ENCODE peak calls at places on chromosomes 2 and 18, in six cellular contexts. One of them, this sample, is unnamed.

GRCh38 chr2:232897971-232898408 is 27.9 kb downstream of the SNORC start:
- DNase-seq in IMR-90: no peak
- DNase-seq in AG09309: no peak
- DNase-seq in transverse colon: no peak
- DNase-seq in AG04449: no peak
- DNase-seq in MM.1S: no peak
- DNase-seq in this sample: no peak

GRCh38 chr18:47184419-47185050 is 8.4 kb upstream of the IER3IP1 start:
- DNase-seq in transverse colon: no peak
- DNase-seq in AG04449: no peak
- DNase-seq in AG09309: peak; percentile 41
- DNase-seq in IMR-90: peak; percentile 51
- DNase-seq in MM.1S: no peak
- DNase-seq in this sample: peak; percentile 30

GRCh38 chr2:72883356-72883962 is 3.7 kb upstream of the SPR start:
- DNase-seq in IMR-90: peak; percentile 46
- DNase-seq in AG09309: no peak
- DNase-seq in MM.1S: peak; percentile 20
- DNase-seq in AG04449: no peak
- DNase-seq in transverse colon: peak; percentile 37
- DNase-seq in this sample: no peak

GRCh38 chr18:6755107-6755506 is 25.6 kb downstream of the ARHGAP28 start:
- DNase-seq in MM.1S: no peak
- DNase-seq in IMR-90: peak; percentile 61
- DNase-seq in AG04449: no peak
- DNase-seq in transverse colon: no peak
- DNase-seq in AG09309: no peak
- DNase-seq in this sample: no peak

GRCh38 chr2:54675738-54676137 is 47.7 kb upstream of the EML6 start:
- DNase-seq in AG04449: no peak
- DNase-seq in transverse colon: no peak
- DNase-seq in AG09309: no peak
- DNase-seq in IMR-90: no peak
- DNase-seq in MM.1S: no peak
- DNase-seq in this sample: no peak

GRCh38 chr18:6401687-6402086 is 13.0 kb downstream of the L3MBTL4 start:
- DNase-seq in AG09309: no peak
- DNase-seq in MM.1S: no peak
- DNase-seq in AG04449: no peak
- DNase-seq in transverse colon: no peak
- DNase-seq in IMR-90: no peak
- DNase-seq in this sample: no peak

GRCh38 chr18:26646897-26647296 is 98.5 kb upstream of the KCTD1 start:
- DNase-seq in IMR-90: no peak
- DNase-seq in AG04449: no peak
- DNase-seq in MM.1S: no peak
- DNase-seq in transverse colon: no peak
- DNase-seq in AG09309: no peak
- DNase-seq in this sample: no peak

GRCh38 chr2:241179894-241180293 is 8.6 kb upstream of the ANO7 start:
- DNase-seq in AG04449: no peak
- DNase-seq in MM.1S: no peak
- DNase-seq in IMR-90: peak; percentile 36
- DNase-seq in AG09309: no peak
- DNase-seq in transverse colon: no peak
- DNase-seq in this sample: peak; percentile 18

GRCh38 chr2:134365356-134365755 is 111.5 kb downstream of the MGAT5 start:
- DNase-seq in MM.1S: peak; percentile 16
- DNase-seq in IMR-90: no peak
- DNase-seq in AG04449: no peak
- DNase-seq in transverse colon: no peak
- DNase-seq in AG09309: no peak
- DNase-seq in this sample: peak; percentile 14

GRCh38 chr2:1502891-1503304 is 89.6 kb downstream of the TPO start:
- DNase-seq in AG09309: no peak
- DNase-seq in AG04449: no peak
- DNase-seq in transverse colon: no peak
- DNase-seq in IMR-90: no peak
- DNase-seq in MM.1S: no peak
- DNase-seq in this sample: no peak

GRCh38 chr2:197158591-197159550 is 151.7 kb downstream of the ANKRD44 start:
- DNase-seq in AG09309: no peak
- DNase-seq in AG04449: no peak
- DNase-seq in IMR-90: peak; percentile 31
- DNase-seq in transverse colon: no peak
- DNase-seq in MM.1S: no peak
- DNase-seq in this sample: no peak

GRCh38 chr2:214193943-214194342 is 216.9 kb upstream of the VWC2L start:
- DNase-seq in AG04449: peak; percentile 45
- DNase-seq in IMR-90: peak; percentile 79
- DNase-seq in MM.1S: no peak
- DNase-seq in AG09309: peak; percentile 41
- DNase-seq in transverse colon: no peak
- DNase-seq in this sample: no peak

GRCh38 chr2:46268986-46269385 is 28.2 kb upstream of the EPAS1 start:
- DNase-seq in AG09309: peak; percentile 29
- DNase-seq in transverse colon: no peak
- DNase-seq in AG04449: no peak
- DNase-seq in MM.1S: no peak
- DNase-seq in IMR-90: peak; percentile 28
- DNase-seq in this sample: no peak

GRCh38 chr2:84526562-84526961 is 10.3 kb downstream of the DNAH6 start:
- DNase-seq in AG09309: no peak
- DNase-seq in transverse colon: no peak
- DNase-seq in MM.1S: no peak
- DNase-seq in IMR-90: peak; percentile 23
- DNase-seq in AG04449: no peak
- DNase-seq in this sample: no peak

GRCh38 chr2:15275341-15275740 is 285.8 kb downstream of the NBAS start:
- DNase-seq in IMR-90: no peak
- DNase-seq in transverse colon: no peak
- DNase-seq in AG09309: no peak
- DNase-seq in MM.1S: no peak
- DNase-seq in AG04449: no peak
- DNase-seq in this sample: no peak

GRCh38 chr2:102703748-102704147 is 58.1 kb upstream of the TMEM182 start:
- DNase-seq in IMR-90: peak; percentile 5
- DNase-seq in AG04449: no peak
- DNase-seq in MM.1S: peak; percentile 10
- DNase-seq in AG09309: no peak
- DNase-seq in transverse colon: peak; percentile 39
- DNase-seq in this sample: peak; percentile 43
- TF ChIP-seq CTCF in IMR-90: peak; percentile 35
- TF ChIP-seq CTCF in AG04449: no peak
- TF ChIP-seq CTCF in MM.1S: peak; percentile 37
- TF ChIP-seq CTCF in AG09309: peak; percentile 36
- TF ChIP-seq CTCF in transverse colon: peak; percentile 21
- TF ChIP-seq CTCF in this sample: peak; percentile 31

GRCh38 chr2:24365826-24366225 is 5.5 kb upstream of the ITSN2 start:
- DNase-seq in IMR-90: no peak
- DNase-seq in transverse colon: no peak
- DNase-seq in AG09309: no peak
- DNase-seq in MM.1S: no peak
- DNase-seq in AG04449: no peak
- DNase-seq in this sample: no peak
- TF ChIP-seq CTCF in IMR-90: no peak
- TF ChIP-seq CTCF in transverse colon: no peak
- TF ChIP-seq CTCF in AG09309: no peak
- TF ChIP-seq CTCF in MM.1S: no peak
- TF ChIP-seq CTCF in AG04449: no peak
- TF ChIP-seq CTCF in this sample: no peak

DNA sequence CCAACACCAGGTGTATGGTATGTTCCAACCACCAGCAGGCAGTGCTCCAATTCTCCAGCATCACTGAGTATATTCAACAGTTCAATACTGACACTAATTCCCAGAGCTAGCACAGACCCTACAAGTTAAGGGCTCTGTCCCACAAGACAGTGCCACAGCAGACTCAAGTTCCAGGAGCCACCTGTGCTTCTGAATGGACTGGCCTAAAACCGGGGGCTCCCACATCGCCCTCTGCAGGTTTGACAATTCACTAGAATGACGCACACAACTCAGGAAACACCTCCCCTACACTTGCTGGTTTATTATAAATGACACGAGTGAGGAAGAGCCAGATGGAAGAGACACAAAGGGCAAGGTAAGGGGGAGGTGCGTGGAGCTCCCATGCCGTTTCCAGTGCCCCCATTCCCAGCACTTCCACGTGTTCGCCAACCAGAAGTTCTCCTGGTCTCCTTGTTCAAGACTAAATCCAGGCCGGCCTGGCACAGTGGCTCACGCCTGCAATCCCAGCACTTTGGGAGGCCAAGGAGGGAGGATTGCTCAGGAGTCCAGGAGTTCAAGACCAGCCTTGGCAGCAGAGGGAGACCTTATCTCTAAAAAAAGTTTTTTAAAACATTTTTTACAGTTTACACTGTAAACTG is 12.2 kb upstream of the ATP6V1B1 start:
- DNase-seq in AG09309: no peak
- DNase-seq in MM.1S: peak; percentile 23
- DNase-seq in AG04449: no peak
- DNase-seq in IMR-90: no peak
- DNase-seq in transverse colon: no peak
- DNase-seq in this sample: peak; percentile 31
- TF ChIP-seq CTCF in AG09309: peak; percentile 28
- TF ChIP-seq CTCF in MM.1S: peak; percentile 17
- TF ChIP-seq CTCF in AG04449: no peak
- TF ChIP-seq CTCF in IMR-90: no peak
- TF ChIP-seq CTCF in transverse colon: no peak
- TF ChIP-seq CTCF in this sample: peak; percentile 14

GRCh38 chr2:217477583-217477982 is 525.2 kb downstream of the TNS1 start:
- DNase-seq in IMR-90: no peak
- DNase-seq in AG09309: no peak
- DNase-seq in MM.1S: no peak
- DNase-seq in AG04449: no peak
- DNase-seq in transverse colon: no peak
- DNase-seq in this sample: no peak
- TF ChIP-seq CTCF in IMR-90: no peak
- TF ChIP-seq CTCF in AG09309: no peak
- TF ChIP-seq CTCF in MM.1S: no peak
- TF ChIP-seq CTCF in AG04449: no peak
- TF ChIP-seq CTCF in transverse colon: no peak
- TF ChIP-seq CTCF in this sample: no peak

GRCh38 chr2:38602732-38603401 is at the start of gene HNRNPLL:
- DNase-seq in MM.1S: peak; percentile 97
- DNase-seq in IMR-90: peak; percentile 97
- DNase-seq in transverse colon: peak; percentile 99
- DNase-seq in AG09309: peak; percentile 89
- DNase-seq in AG04449: peak; percentile 77
- DNase-seq in this sample: peak; percentile 97
- TF ChIP-seq CTCF in MM.1S: no peak
- TF ChIP-seq CTCF in IMR-90: no peak
- TF ChIP-seq CTCF in transverse colon: no peak
- TF ChIP-seq CTCF in AG09309: no peak
- TF ChIP-seq CTCF in AG04449: peak; percentile 17
- TF ChIP-seq CTCF in this sample: peak; percentile 1

GRCh38 chr2:8539743-8540551 is 141.9 kb upstream of the ID2 start:
- DNase-seq in MM.1S: no peak
- DNase-seq in AG09309: no peak
- DNase-seq in AG04449: no peak
- DNase-seq in transverse colon: peak; percentile 69
- DNase-seq in IMR-90: no peak
- DNase-seq in this sample: no peak
- TF ChIP-seq CTCF in MM.1S: no peak
- TF ChIP-seq CTCF in AG09309: no peak
- TF ChIP-seq CTCF in AG04449: no peak
- TF ChIP-seq CTCF in transverse colon: no peak
- TF ChIP-seq CTCF in IMR-90: no peak
- TF ChIP-seq CTCF in this sample: no peak

DNA sequence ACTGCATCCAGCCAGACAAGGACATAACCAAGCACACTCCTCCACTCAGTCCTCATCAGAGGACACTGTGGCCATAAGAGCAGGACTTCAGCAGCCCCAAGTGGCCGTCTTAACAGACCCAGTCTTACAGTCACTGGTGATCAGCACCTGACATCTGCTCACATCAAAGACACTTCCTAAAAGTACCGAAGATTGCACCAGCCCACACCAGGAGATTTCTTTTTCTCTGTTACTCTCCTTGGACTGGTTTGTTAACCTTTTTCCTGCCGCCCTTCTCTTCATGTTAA is 44.1 kb downstream of the MRPS5 start:
- DNase-seq in IMR-90: no peak
- DNase-seq in AG04449: no peak
- DNase-seq in transverse colon: no peak
- DNase-seq in AG09309: no peak
- DNase-seq in MM.1S: no peak
- DNase-seq in this sample: peak; percentile 36
- TF ChIP-seq CTCF in IMR-90: no peak
- TF ChIP-seq CTCF in AG04449: no peak
- TF ChIP-seq CTCF in transverse colon: no peak
- TF ChIP-seq CTCF in AG09309: no peak
- TF ChIP-seq CTCF in MM.1S: no peak
- TF ChIP-seq CTCF in this sample: no peak

DNA sequence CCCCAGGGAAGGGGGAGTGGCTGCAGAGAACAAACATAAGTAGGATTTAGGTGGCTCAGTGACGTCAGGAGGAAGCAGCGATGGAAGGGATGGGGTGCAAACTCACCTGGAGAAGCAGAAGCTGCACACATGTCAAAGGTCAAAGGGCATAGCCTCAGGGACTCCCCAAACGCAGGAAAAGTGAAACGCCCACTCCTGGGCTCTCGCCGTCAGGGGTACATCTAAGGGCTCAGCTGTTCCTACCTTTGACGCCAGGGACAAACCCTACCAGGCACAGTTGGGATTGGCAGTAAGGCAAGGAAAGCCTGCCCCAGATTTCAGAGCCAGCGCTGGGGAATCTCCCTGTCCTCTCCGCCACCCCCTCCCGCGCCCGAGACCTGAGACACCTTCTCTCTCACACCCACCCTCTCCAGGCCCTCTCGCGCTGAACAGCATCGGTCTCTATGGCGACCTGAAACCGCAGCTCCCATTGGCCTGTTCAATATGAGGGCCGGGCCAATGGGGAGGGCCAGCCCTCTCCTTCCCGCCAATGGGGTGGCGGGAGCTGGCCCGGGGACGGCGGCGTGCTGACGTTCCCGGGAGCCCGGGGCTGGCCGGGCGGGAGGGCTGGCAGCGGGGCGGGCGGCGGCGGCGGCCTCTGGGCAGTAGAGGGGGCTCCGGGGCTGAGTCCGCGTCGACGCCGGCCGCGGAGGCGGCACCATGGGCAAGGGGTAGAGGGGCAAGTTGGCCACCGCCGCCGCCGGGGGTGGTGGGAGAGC is at the start of the genes CCDC148 and PKP4:
- DNase-seq in transverse colon: peak; percentile 89
- DNase-seq in AG09309: peak; percentile 55
- DNase-seq in AG04449: peak; percentile 67
- DNase-seq in IMR-90: peak; percentile 89
- DNase-seq in MM.1S: peak; percentile 94
- DNase-seq in this sample: peak; percentile 94
- TF ChIP-seq CTCF in transverse colon: peak; percentile 28
- TF ChIP-seq CTCF in AG09309: no peak
- TF ChIP-seq CTCF in AG04449: peak; percentile 4
- TF ChIP-seq CTCF in IMR-90: peak; percentile 33
- TF ChIP-seq CTCF in MM.1S: no peak
- TF ChIP-seq CTCF in this sample: no peak